ENCODE peak calls at places on chromosomes 13 and 19, in seven cellular contexts. One of them, this sample, is unnamed.
A peak's percentile ranks its signal among the peaks of the same experiment; 100 is the strongest.

GRCh38 chr13:37906880-37907279 is 37.3 kb upstream of the TRPC4 start:
- DNase-seq in bronchial epithelial cell: no peak
- DNase-seq in COR-L47: no peak
- DNase-seq in ELR: no peak
- DNase-seq in NCI-H510A treated with DMSO at 0.1 percent for 48 hours: no peak
- DNase-seq in astrocyte of the spinal cord: no peak
- DNase-seq in NCI-H1417 treated with DMSO at 0.1 percent for 48 hours: no peak
- DNase-seq in this sample: no peak

GRCh38 chr19:42191855-42192254 is 25.6 kb downstream of the DEDD2 start:
- DNase-seq in bronchial epithelial cell: peak; percentile 98
- DNase-seq in COR-L47: peak; percentile 71
- DNase-seq in ELR: peak; percentile 98
- DNase-seq in NCI-H510A treated with DMSO at 0.1 percent for 48 hours: peak; percentile 91
- DNase-seq in astrocyte of the spinal cord: peak; percentile 17
- DNase-seq in NCI-H1417 treated with DMSO at 0.1 percent for 48 hours: no peak
- DNase-seq in this sample: peak; percentile 98

GRCh38 chr19:45886427-45887310 is 728 bp upstream of the IRF2BP1 start:
- DNase-seq in bronchial epithelial cell: peak; percentile 84
- DNase-seq in COR-L47: peak; percentile 81
- DNase-seq in ELR: peak; percentile 94
- DNase-seq in NCI-H510A treated with DMSO at 0.1 percent for 48 hours: peak; percentile 94
- DNase-seq in astrocyte of the spinal cord: peak; percentile 96
- DNase-seq in NCI-H1417 treated with DMSO at 0.1 percent for 48 hours: peak; percentile 18
- DNase-seq in this sample: peak; percentile 88

GRCh38 chr19:38733493-38734175 is 10.6 kb downstream of the CAPN12 start:
- DNase-seq in bronchial epithelial cell: peak; percentile 48
- DNase-seq in COR-L47: no peak
- DNase-seq in ELR: peak; percentile 50
- DNase-seq in NCI-H510A treated with DMSO at 0.1 percent for 48 hours: no peak
- DNase-seq in astrocyte of the spinal cord: no peak
- DNase-seq in NCI-H1417 treated with DMSO at 0.1 percent for 48 hours: no peak
- DNase-seq in this sample: no peak

GRCh38 chr19:38263696-38264485 is 482 bp upstream of the SPINT2 start:
- DNase-seq in bronchial epithelial cell: peak; percentile 80
- DNase-seq in COR-L47: peak; percentile 97
- DNase-seq in ELR: peak; percentile 71
- DNase-seq in NCI-H510A treated with DMSO at 0.1 percent for 48 hours: peak; percentile 99
- DNase-seq in astrocyte of the spinal cord: peak; percentile 41
- DNase-seq in NCI-H1417 treated with DMSO at 0.1 percent for 48 hours: no peak
- DNase-seq in this sample: peak; percentile 67

GRCh38 chr13:58994778-58995177 is 1169.0 kb downstream of the DIAPH3 start:
- DNase-seq in bronchial epithelial cell: no peak
- DNase-seq in COR-L47: peak; percentile 5
- DNase-seq in ELR: no peak
- DNase-seq in NCI-H510A treated with DMSO at 0.1 percent for 48 hours: no peak
- DNase-seq in astrocyte of the spinal cord: no peak
- DNase-seq in NCI-H1417 treated with DMSO at 0.1 percent for 48 hours: no peak
- DNase-seq in this sample: no peak

GRCh38 chr13:113747291-113747833 is 11.7 kb upstream of the TMEM255B start:
- DNase-seq in bronchial epithelial cell: no peak
- DNase-seq in COR-L47: no peak
- DNase-seq in ELR: no peak
- DNase-seq in NCI-H510A treated with DMSO at 0.1 percent for 48 hours: no peak
- DNase-seq in astrocyte of the spinal cord: no peak
- DNase-seq in NCI-H1417 treated with DMSO at 0.1 percent for 48 hours: no peak
- DNase-seq in this sample: no peak

GRCh38 chr19:56538761-56539263 is at the start of gene ZFP28:
- DNase-seq in bronchial epithelial cell: no peak
- DNase-seq in COR-L47: peak; percentile 83
- DNase-seq in ELR: no peak
- DNase-seq in NCI-H510A treated with DMSO at 0.1 percent for 48 hours: peak; percentile 58
- DNase-seq in astrocyte of the spinal cord: no peak
- DNase-seq in NCI-H1417 treated with DMSO at 0.1 percent for 48 hours: no peak
- DNase-seq in this sample: no peak

GRCh38 chr13:90032841-90033493 is 1314.5 kb upstream of the MIR17HG start:
- DNase-seq in bronchial epithelial cell: no peak
- DNase-seq in COR-L47: no peak
- DNase-seq in ELR: no peak
- DNase-seq in NCI-H510A treated with DMSO at 0.1 percent for 48 hours: no peak
- DNase-seq in astrocyte of the spinal cord: no peak
- DNase-seq in NCI-H1417 treated with DMSO at 0.1 percent for 48 hours: no peak
- DNase-seq in this sample: no peak

GRCh38 chr19:11405846-11406643 is 13.1 kb downstream of the RGL3 start:
- DNase-seq in bronchial epithelial cell: no peak
- DNase-seq in COR-L47: no peak
- DNase-seq in ELR: no peak
- DNase-seq in NCI-H510A treated with DMSO at 0.1 percent for 48 hours: no peak
- DNase-seq in astrocyte of the spinal cord: no peak
- DNase-seq in NCI-H1417 treated with DMSO at 0.1 percent for 48 hours: no peak
- DNase-seq in this sample: no peak

GRCh38 chr19:12064266-12065099 is at the start of gene ZNF844:
- DNase-seq in bronchial epithelial cell: peak; percentile 56
- DNase-seq in COR-L47: peak; percentile 71
- DNase-seq in ELR: peak; percentile 89
- DNase-seq in NCI-H510A treated with DMSO at 0.1 percent for 48 hours: peak; percentile 90
- DNase-seq in astrocyte of the spinal cord: peak; percentile 90
- DNase-seq in NCI-H1417 treated with DMSO at 0.1 percent for 48 hours: peak; percentile 36
- DNase-seq in this sample: peak; percentile 37

GRCh38 chr13:49346460-49346859 is 97.4 kb downstream of the CAB39L start:
- DNase-seq in bronchial epithelial cell: no peak
- DNase-seq in COR-L47: no peak
- DNase-seq in ELR: no peak
- DNase-seq in NCI-H510A treated with DMSO at 0.1 percent for 48 hours: no peak
- DNase-seq in astrocyte of the spinal cord: no peak
- DNase-seq in NCI-H1417 treated with DMSO at 0.1 percent for 48 hours: no peak
- DNase-seq in this sample: no peak

GRCh38 chr19:21474671-21475181 is 30.7 kb upstream of the ZNF429 start:
- DNase-seq in bronchial epithelial cell: no peak
- DNase-seq in COR-L47: no peak
- DNase-seq in ELR: no peak
- DNase-seq in NCI-H510A treated with DMSO at 0.1 percent for 48 hours: peak; percentile 35
- DNase-seq in astrocyte of the spinal cord: peak; percentile 65
- DNase-seq in NCI-H1417 treated with DMSO at 0.1 percent for 48 hours: no peak
- DNase-seq in this sample: no peak

GRCh38 chr13:30020726-30021312 is 170.4 kb upstream of the UBL3 start:
- DNase-seq in bronchial epithelial cell: peak; percentile 63
- DNase-seq in COR-L47: no peak
- DNase-seq in ELR: peak; percentile 71
- DNase-seq in NCI-H510A treated with DMSO at 0.1 percent for 48 hours: no peak
- DNase-seq in astrocyte of the spinal cord: peak; percentile 33
- DNase-seq in NCI-H1417 treated with DMSO at 0.1 percent for 48 hours: no peak
- DNase-seq in this sample: no peak

GRCh38 chr13:51679616-51680015 is 95.4 kb downstream of the WDFY2 start:
- DNase-seq in bronchial epithelial cell: no peak
- DNase-seq in COR-L47: no peak
- DNase-seq in ELR: no peak
- DNase-seq in NCI-H510A treated with DMSO at 0.1 percent for 48 hours: no peak
- DNase-seq in astrocyte of the spinal cord: no peak
- DNase-seq in NCI-H1417 treated with DMSO at 0.1 percent for 48 hours: no peak
- DNase-seq in this sample: no peak

GRCh38 chr19:17830567-17831418 is 9.5 kb upstream of the INSL3 start:
- DNase-seq in bronchial epithelial cell: peak; percentile 74
- DNase-seq in COR-L47: no peak
- DNase-seq in ELR: peak; percentile 48
- DNase-seq in NCI-H510A treated with DMSO at 0.1 percent for 48 hours: no peak
- DNase-seq in astrocyte of the spinal cord: peak; percentile 69
- DNase-seq in NCI-H1417 treated with DMSO at 0.1 percent for 48 hours: peak; percentile 34
- DNase-seq in this sample: peak; percentile 48

GRCh38 chr19:44677019-44677809 is 5.9 kb downstream of the CEACAM19 start:
- DNase-seq in bronchial epithelial cell: peak; percentile 56
- DNase-seq in COR-L47: no peak
- DNase-seq in ELR: peak; percentile 83
- DNase-seq in NCI-H510A treated with DMSO at 0.1 percent for 48 hours: no peak
- DNase-seq in astrocyte of the spinal cord: peak; percentile 61
- DNase-seq in NCI-H1417 treated with DMSO at 0.1 percent for 48 hours: no peak
- DNase-seq in this sample: no peak

GRCh38 chr13:23679214-23679613 is 109.0 kb downstream of the TNFRSF19 start:
- DNase-seq in bronchial epithelial cell: peak; percentile 87
- DNase-seq in COR-L47: no peak
- DNase-seq in ELR: peak; percentile 95
- DNase-seq in NCI-H510A treated with DMSO at 0.1 percent for 48 hours: no peak
- DNase-seq in astrocyte of the spinal cord: peak; percentile 72
- DNase-seq in NCI-H1417 treated with DMSO at 0.1 percent for 48 hours: no peak
- DNase-seq in this sample: no peak

GRCh38 chr19:37007587-37008220 is 70.5 kb upstream of the ZNF420 start:
- DNase-seq in bronchial epithelial cell: peak; percentile 10
- DNase-seq in COR-L47: peak; percentile 8
- DNase-seq in ELR: no peak
- DNase-seq in NCI-H510A treated with DMSO at 0.1 percent for 48 hours: peak; percentile 24
- DNase-seq in astrocyte of the spinal cord: peak; percentile 62
- DNase-seq in NCI-H1417 treated with DMSO at 0.1 percent for 48 hours: no peak
- DNase-seq in this sample: no peak

GRCh38 chr19:31419871-31420430 is 70.7 kb upstream of the TSHZ3 start:
- DNase-seq in bronchial epithelial cell: no peak
- DNase-seq in COR-L47: no peak
- DNase-seq in ELR: no peak
- DNase-seq in NCI-H510A treated with DMSO at 0.1 percent for 48 hours: no peak
- DNase-seq in astrocyte of the spinal cord: no peak
- DNase-seq in NCI-H1417 treated with DMSO at 0.1 percent for 48 hours: no peak
- DNase-seq in this sample: no peak

GRCh38 chr13:99442273-99442895 is 58.9 kb upstream of the TM9SF2 start:
- DNase-seq in bronchial epithelial cell: peak; percentile 43
- DNase-seq in COR-L47: peak; percentile 10
- DNase-seq in ELR: peak; percentile 61
- DNase-seq in NCI-H510A treated with DMSO at 0.1 percent for 48 hours: peak; percentile 45
- DNase-seq in astrocyte of the spinal cord: peak; percentile 49
- DNase-seq in NCI-H1417 treated with DMSO at 0.1 percent for 48 hours: peak; percentile 56
- DNase-seq in this sample: no peak

GRCh38 chr13:92843549-92843948 is 383.1 kb upstream of the GPC6 start:
- DNase-seq in bronchial epithelial cell: peak; percentile 69
- DNase-seq in COR-L47: peak; percentile 60
- DNase-seq in ELR: peak; percentile 51
- DNase-seq in NCI-H510A treated with DMSO at 0.1 percent for 48 hours: peak; percentile 73
- DNase-seq in astrocyte of the spinal cord: peak; percentile 71
- DNase-seq in NCI-H1417 treated with DMSO at 0.1 percent for 48 hours: peak; percentile 73
- DNase-seq in this sample: no peak

GRCh38 chr13:52827839-52828238 is 20.6 kb downstream of the PCDH8 start:
- DNase-seq in bronchial epithelial cell: no peak
- DNase-seq in COR-L47: peak; percentile 7
- DNase-seq in ELR: no peak
- DNase-seq in NCI-H510A treated with DMSO at 0.1 percent for 48 hours: peak; percentile 9
- DNase-seq in astrocyte of the spinal cord: no peak
- DNase-seq in NCI-H1417 treated with DMSO at 0.1 percent for 48 hours: no peak
- DNase-seq in this sample: no peak

GRCh38 chr13:54563286-54563685 is 1534.7 kb downstream of the OLFM4 start:
- DNase-seq in bronchial epithelial cell: no peak
- DNase-seq in COR-L47: no peak
- DNase-seq in ELR: no peak
- DNase-seq in NCI-H510A treated with DMSO at 0.1 percent for 48 hours: no peak
- DNase-seq in astrocyte of the spinal cord: no peak
- DNase-seq in NCI-H1417 treated with DMSO at 0.1 percent for 48 hours: no peak
- DNase-seq in this sample: no peak

GRCh38 chr19:40416918-40417713 is 3.9 kb upstream of the PRX start:
- DNase-seq in bronchial epithelial cell: peak; percentile 40
- DNase-seq in COR-L47: no peak
- DNase-seq in ELR: peak; percentile 71
- DNase-seq in NCI-H510A treated with DMSO at 0.1 percent for 48 hours: no peak
- DNase-seq in astrocyte of the spinal cord: no peak
- DNase-seq in NCI-H1417 treated with DMSO at 0.1 percent for 48 hours: no peak
- DNase-seq in this sample: no peak

GRCh38 chr13:43244482-43244881 is 221.1 kb downstream of the DNAJC15 start:
- DNase-seq in bronchial epithelial cell: no peak
- DNase-seq in COR-L47: no peak
- DNase-seq in ELR: no peak
- DNase-seq in NCI-H510A treated with DMSO at 0.1 percent for 48 hours: no peak
- DNase-seq in astrocyte of the spinal cord: no peak
- DNase-seq in NCI-H1417 treated with DMSO at 0.1 percent for 48 hours: no peak
- DNase-seq in this sample: no peak

GRCh38 chr19:46373573-46374359 is 26.9 kb downstream of the PPP5C start:
- DNase-seq in bronchial epithelial cell: peak; percentile 98
- DNase-seq in COR-L47: peak; percentile 99
- DNase-seq in ELR: peak; percentile 31
- DNase-seq in NCI-H510A treated with DMSO at 0.1 percent for 48 hours: peak; percentile 89
- DNase-seq in astrocyte of the spinal cord: peak; percentile 56
- DNase-seq in NCI-H1417 treated with DMSO at 0.1 percent for 48 hours: peak; percentile 82
- DNase-seq in this sample: peak; percentile 99

GRCh38 chr19:1663854-1664253 is 11.4 kb upstream of the TCF3 start:
- DNase-seq in bronchial epithelial cell: no peak
- DNase-seq in COR-L47: no peak
- DNase-seq in ELR: no peak
- DNase-seq in NCI-H510A treated with DMSO at 0.1 percent for 48 hours: no peak
- DNase-seq in astrocyte of the spinal cord: no peak
- DNase-seq in NCI-H1417 treated with DMSO at 0.1 percent for 48 hours: no peak
- DNase-seq in this sample: no peak

GRCh38 chr13:23658929-23659541 is 88.8 kb downstream of the TNFRSF19 start:
- DNase-seq in bronchial epithelial cell: no peak
- DNase-seq in COR-L47: no peak
- DNase-seq in ELR: no peak
- DNase-seq in NCI-H510A treated with DMSO at 0.1 percent for 48 hours: no peak
- DNase-seq in astrocyte of the spinal cord: no peak
- DNase-seq in NCI-H1417 treated with DMSO at 0.1 percent for 48 hours: no peak
- DNase-seq in this sample: no peak

GRCh38 chr13:110646442-110647364 is 31.4 kb downstream of the NAXD start:
- DNase-seq in bronchial epithelial cell: no peak
- DNase-seq in COR-L47: no peak
- DNase-seq in ELR: no peak
- DNase-seq in NCI-H510A treated with DMSO at 0.1 percent for 48 hours: no peak
- DNase-seq in astrocyte of the spinal cord: no peak
- DNase-seq in NCI-H1417 treated with DMSO at 0.1 percent for 48 hours: no peak
- DNase-seq in this sample: no peak

GRCh38 chr19:47427241-47428176 is 8.2 kb upstream of the MEIS3 start:
- DNase-seq in bronchial epithelial cell: peak; percentile 44
- DNase-seq in COR-L47: peak; percentile 45
- DNase-seq in ELR: peak; percentile 70
- DNase-seq in NCI-H510A treated with DMSO at 0.1 percent for 48 hours: peak; percentile 79
- DNase-seq in astrocyte of the spinal cord: peak; percentile 33
- DNase-seq in NCI-H1417 treated with DMSO at 0.1 percent for 48 hours: no peak
- DNase-seq in this sample: no peak

GRCh38 chr19:16830679-16831078 is 1.5 kb downstream of the SIN3B start:
- DNase-seq in bronchial epithelial cell: no peak
- DNase-seq in COR-L47: no peak
- DNase-seq in ELR: no peak
- DNase-seq in NCI-H510A treated with DMSO at 0.1 percent for 48 hours: no peak
- DNase-seq in astrocyte of the spinal cord: peak; percentile 42
- DNase-seq in NCI-H1417 treated with DMSO at 0.1 percent for 48 hours: no peak
- DNase-seq in this sample: no peak

GRCh38 chr19:2421581-2422306 is 5.6 kb downstream of the TIMM13 start:
- DNase-seq in bronchial epithelial cell: no peak
- DNase-seq in COR-L47: no peak
- DNase-seq in ELR: no peak
- DNase-seq in NCI-H510A treated with DMSO at 0.1 percent for 48 hours: no peak
- DNase-seq in astrocyte of the spinal cord: no peak
- DNase-seq in NCI-H1417 treated with DMSO at 0.1 percent for 48 hours: no peak
- DNase-seq in this sample: no peak